ENCODE peak calls at places on chromosomes 16 and 17, in four cellular contexts. G is body of pancreas; N is neural progenitor cell; Q is activated CD8-positive, alpha-beta memory T cell treated with anti-CD3 and anti-CD28 coated beads for 24 hours. A is an unnamed sample.
A peak's percentile ranks its signal among the peaks of the same experiment; 100 is the strongest.

GRCh38 chr17:79607941-79608728 is 2.7 kb downstream of the RBFOX3 start:
- DNase-seq in G (no peak), N (peak; percentile 88), Q (no peak), A (peak; percentile 79)

GRCh38 chr17:69809331-69809730 is 265.7 kb upstream of the KCNJ16 start:
- DNase-seq in G (no peak), N (no peak), Q (no peak), A (no peak)

GRCh38 chr17:7562208-7562605 is 488 bp downstream of the SENP3 start:
- DNase-seq in Q (no peak), N (no peak), G (no peak), A (peak; percentile 28)

GRCh38 chr17:18314059-18314730 is 599 bp downstream of the TOP3A start:
- DNase-seq in Q (no peak), N (peak; percentile 21), G (no peak), A (peak; percentile 33)

GRCh38 chr17:13557077-13557476 is 44.7 kb downstream of the HS3ST3A1 start:
- DNase-seq in G (no peak), N (no peak), Q (no peak), A (peak; percentile 56)

GRCh38 chr16:1012722-1013592 is 31.4 kb downstream of the SOX8 start:
- DNase-seq in N (no peak), G (no peak), Q (no peak), A (no peak)

GRCh38 chr17:27762527-27763305 is 37.6 kb downstream of the NOS2 start:
- DNase-seq in N (peak; percentile 65), G (no peak), Q (no peak), A (no peak)

GRCh38 chr17:348692-349425 is 3.7 kb downstream of the RPH3AL start:
- DNase-seq in N (peak; percentile 47), G (peak; percentile 82), Q (no peak), A (no peak)

GRCh38 chr17:83006515-83007455 is 72.6 kb upstream of the METRNL start:
- DNase-seq in N (no peak), Q (no peak), G (no peak), A (peak; percentile 72)